ENCODE peak calls at places on chromosomes 11 and 22, in four cellular contexts. L, R, S and P are unnamed samples.
A peak's percentile ranks its signal among the peaks of the same experiment; 100 is the strongest.

GRCh38 chr22:26887456-26887855 is 230.1 kb downstream of the MIAT start:
- DNase-seq in L (no peak), R (no peak), S (no peak), P (no peak)

GRCh38 chr11:12141283-12141682 is 30.9 kb downstream of the MICAL2 start:
- DNase-seq in L (no peak), R (no peak), S (no peak), P (no peak)

GRCh38 chr22:47168900-47169800 is 406.7 kb downstream of the TBC1D22A start:
- DNase-seq in L (no peak), R (no peak), S (peak; percentile 63), P (no peak)

GRCh38 chr22:24894998-24895397 is 51.5 kb downstream of the LHFPL7 start:
- DNase-seq in L (no peak), R (peak; percentile 18), S (no peak), P (no peak)

GRCh38 chr11:66852466-66853241 is 4.2 kb upstream of the LRFN4 start:
- DNase-seq in L (no peak), R (no peak), S (peak; percentile 73), P (no peak)

GRCh38 chr22:31056986-31057599 is 24.0 kb upstream of the SMTN start:
- DNase-seq in L (no peak), R (no peak), S (no peak), P (no peak)

GRCh38 chr11:18700375-18700774 is 1.8 kb downstream of the TMEM86A start:
- DNase-seq in L (no peak), R (no peak), S (no peak), P (no peak)

GRCh38 chr11:3802016-3802790 is 4.8 kb upstream of the NUP98 start:
- DNase-seq in L (no peak), R (no peak), S (no peak), P (no peak)

GRCh38 chr11:46348986-46349401 is 1.7 kb downstream of the DGKZ start:
- DNase-seq in L (no peak), R (no peak), S (peak; percentile 89), P (no peak)

GRCh38 chr11:3830088-3830487 is 10.7 kb downstream of the RHOG start:
- DNase-seq in L (no peak), R (no peak), S (no peak), P (no peak)

GRCh38 chr11:130418756-130419155 is 9.7 kb downstream of the ADAMTS8 start:
- DNase-seq in L (no peak), R (no peak), S (no peak), P (no peak)

GRCh38 chr22:50665738-50666137 is 6.9 kb upstream of the SHANK3 start:
- DNase-seq in L (no peak), R (no peak), S (no peak), P (no peak)

GRCh38 chr11:109132539-109132938 is 289.5 kb upstream of the C11orf87 start:
- DNase-seq in L (no peak), R (no peak), S (no peak), P (no peak)

GRCh38 chr11:2466069-2466801 is 21.4 kb downstream of the KCNQ1 start:
- DNase-seq in L (no peak), R (no peak), S (peak; percentile 73), P (no peak)

GRCh38 chr11:2813141-2813908 is 72.2 kb downstream of the CDKN1C start:
- DNase-seq in L (no peak), R (no peak), S (peak; percentile 42), P (no peak)

GRCh38 chr11:14927146-14927545 is 35.1 kb upstream of the CYP2R1 start:
- DNase-seq in L (no peak), R (no peak), S (no peak), P (no peak)

GRCh38 chr11:43101113-43101512 is 210.7 kb upstream of the API5 start:
- DNase-seq in L (no peak), R (no peak), S (no peak), P (no peak)

GRCh38 chr11:64146036-64146943 is 19.6 kb downstream of the MACROD1 start:
- DNase-seq in L (peak; percentile 83), R (peak; percentile 24), S (peak; percentile 87), P (no peak)

GRCh38 chr22:47395481-47395880 is 633.0 kb downstream of the TBC1D22A start:
- DNase-seq in L (no peak), R (no peak), S (peak; percentile 45), P (no peak)

GRCh38 chr11:62923634-62924411 is 2.7 kb upstream of the CHRM1 start:
- DNase-seq in L (no peak), R (no peak), S (no peak), P (no peak)

GRCh38 chr11:1438261-1438966 is 48.2 kb downstream of the MOB2 start:
- DNase-seq in L (no peak), R (no peak), S (no peak), P (no peak)

GRCh38 chr11:69369210-69369609 is 75.3 kb downstream of the MYEOV start:
- DNase-seq in L (no peak), R (no peak), S (no peak), P (no peak)

GRCh38 chr22:48234011-48234410 is 1471.6 kb downstream of the TBC1D22A start:
- DNase-seq in L (no peak), R (no peak), S (no peak), P (no peak)

GRCh38 chr11:2387266-2387982 is 10.3 kb downstream of the CD81 start:
- DNase-seq in L (no peak), R (no peak), S (no peak), P (no peak)

GRCh38 chr11:95541715-95542114 is 247.9 kb downstream of the FAM76B start:
- DNase-seq in L (no peak), R (no peak), S (no peak), P (no peak)

GRCh38 chr22:41263704-41264103 is 22.3 kb downstream of the RANGAP1 start:
- DNase-seq in L (no peak), R (no peak), S (no peak), P (no peak)

GRCh38 chr22:42719656-42720262 is 911 bp downstream of the A4GALT start:
- DNase-seq in L (no peak), R (no peak), S (no peak), P (no peak)

GRCh38 chr22:37231406-37232139 is 12.5 kb downstream of the RAC2 start:
- DNase-seq in L (no peak), R (no peak), S (peak; percentile 82), P (no peak)

GRCh38 chr11:18936002-18936673 is 3.1 kb downstream of the MRGPRX1 start:
- DNase-seq in L (no peak), R (no peak), S (no peak), P (no peak)

GRCh38 chr22:32868928-32869327 is 67.4 kb downstream of the TIMP3 start:
- DNase-seq in L (no peak), R (no peak), S (no peak), P (no peak)

GRCh38 chr22:35314161-35314942 is 14.7 kb downstream of the TOM1 start:
- DNase-seq in L (no peak), R (no peak), S (peak; percentile 67), P (no peak)

GRCh38 chr11:66868726-66869291 is 11.9 kb downstream of the LRFN4 start:
- DNase-seq in L (peak; percentile 90), R (peak; percentile 71), S (peak; percentile 92), P (no peak)

GRCh38 chr11:61067782-61068181 is 34.5 kb upstream of the CD5 start:
- DNase-seq in L (no peak), R (no peak), S (no peak), P (no peak)

GRCh38 chr11:124108158-124108557 is 7.1 kb upstream of the VWA5A start:
- DNase-seq in L (peak; percentile 52), R (peak; percentile 22), S (no peak), P (no peak)

GRCh38 chr11:63840356-63841060 is 1.6 kb downstream of the MARK2 start:
- DNase-seq in L (no peak), R (no peak), S (no peak), P (no peak)

GRCh38 chr22:35837328-35837727 is 119.7 kb downstream of the APOL5 start:
- DNase-seq in L (no peak), R (no peak), S (no peak), P (no peak)

GRCh38 chr22:35524966-35525686 is 15.5 kb upstream of the RASD2 start:
- DNase-seq in L (no peak), R (no peak), S (no peak), P (no peak)

GRCh38 chr22:35539910-35540599 is 576 bp upstream of the RASD2 start:
- DNase-seq in L (peak; percentile 88), R (no peak), S (peak; percentile 86), P (no peak)

GRCh38 chr22:47620391-47620790 is 857.9 kb downstream of the TBC1D22A start:
- DNase-seq in L (no peak), R (no peak), S (peak; percentile 35), P (no peak)

GRCh38 chr11:45395421-45395820 is 109.3 kb upstream of the SYT13 start:
- DNase-seq in L (no peak), R (no peak), S (no peak), P (no peak)

GRCh38 chr22:29080061-29080975 is 7.5 kb downstream of the KREMEN1 start:
- DNase-seq in L (no peak), R (no peak), S (no peak), P (no peak)
- H3K4me3 ChIP-seq in L (no peak overlapping the region), R (no peak overlapping the region), S (no peak overlapping the region), P (peak overlapping the region; percentile 53)

DNA sequence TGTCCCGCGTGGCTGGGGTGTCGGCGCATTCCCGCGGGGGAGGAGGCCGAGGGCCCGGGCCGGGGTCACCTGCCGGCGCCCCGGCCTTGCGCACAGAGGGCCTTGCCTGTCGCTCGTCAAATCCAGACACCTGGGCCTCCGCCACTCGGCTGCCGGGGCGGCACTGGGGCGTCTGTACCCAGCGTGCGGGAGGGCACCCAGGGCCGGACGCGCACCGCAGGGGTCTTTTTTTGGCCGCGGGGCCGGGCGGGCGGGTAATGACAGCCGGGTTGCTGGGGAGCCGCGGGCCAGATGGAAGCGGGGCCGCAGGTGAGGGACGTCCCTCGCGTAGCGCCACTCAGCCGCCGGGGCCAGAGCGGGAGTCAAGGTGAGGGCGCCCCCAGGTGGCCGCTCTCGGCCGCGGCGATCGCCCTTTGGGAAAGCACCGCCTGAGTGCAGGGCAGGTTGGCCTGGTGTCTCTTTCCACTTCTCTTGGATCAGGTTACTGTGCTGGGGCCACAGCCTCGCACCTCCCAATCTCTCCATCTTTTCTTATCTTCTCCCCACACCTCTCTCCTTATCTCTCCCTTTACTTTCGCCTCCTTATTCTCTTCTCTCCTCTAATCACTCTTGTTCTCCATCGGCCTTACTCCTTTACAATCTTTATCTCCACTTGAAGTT is 3.5 kb downstream of the PHLDB1 start:
- DNase-seq in L (peak; percentile 73), R (no peak), S (peak; percentile 95), P (no peak)
- H3K27ac ChIP-seq in L (peak overlapping the region; percentile 38), R (no peak overlapping the region), S (peak overlapping the region; percentile 85), P (no peak overlapping the region)

GRCh38 chr11:71268706-71269321 is 16.4 kb upstream of the SHANK2 start:
- DNase-seq in L (no peak), R (no peak), S (no peak), P (no peak)

GRCh38 chr11:71265559-71266092 is 13.2 kb upstream of the SHANK2 start:
- DNase-seq in L (no peak), R (no peak), S (no peak), P (no peak)

GRCh38 chr11:71267807-71268421 is 15.5 kb upstream of the SHANK2 start:
- DNase-seq in L (no peak), R (no peak), S (no peak), P (no peak)

GRCh38 chr11:71263391-71263790 is 11.0 kb upstream of the SHANK2 start:
- DNase-seq in L (no peak), R (no peak), S (no peak), P (no peak)

GRCh38 chr11:71266114-71266833 is 13.9 kb upstream of the SHANK2 start:
- DNase-seq in L (no peak), R (no peak), S (no peak), P (no peak)
- TF ChIP-seq POLR2AphosphoS5 in L (no peak), R (no peak), S (no peak), P (no peak)

GRCh38 chr11:121389651-121390050 is 62.5 kb upstream of the SORL1 start:
- DNase-seq in L (no peak), R (no peak), S (no peak), P (no peak)

GRCh38 chr11:121383726-121384125 is 68.4 kb upstream of the SORL1 start:
- DNase-seq in L (no peak), R (no peak), S (no peak), P (no peak)

GRCh38 chr11:121385693-121386092 is 66.4 kb upstream of the SORL1 start:
- DNase-seq in L (no peak), R (no peak), S (no peak), P (no peak)
- H3K4me3 ChIP-seq in L (no peak overlapping the region), R (no peak overlapping the region), S (no peak overlapping the region), P (no peak overlapping the region)